ENCODE peak calls at places on chromosomes 5 and 9, in four cellular contexts. U is HEK293T, Z is WTC11, S is K562. M is an unnamed sample.

GRCh38 chr5:128213833-128214232 is 130.3 kb downstream of the SLC12A2 start:
- DNase-seq in U (no peak), Z (no peak), S (no peak), M (no peak)

GRCh38 chr9:137143459-137143858 is 4.5 kb downstream of the GRIN1 start:
- DNase-seq in U (no peak), Z (no peak), S (no peak), M (no peak)

GRCh38 chr9:79672236-79672635 is 100.5 kb downstream of the TLE4 start:
- DNase-seq in U (no peak), Z (no peak), S (no peak), M (no peak)

GRCh38 chr9:35510745-35511428 is 21.0 kb downstream of the RUSC2 start:
- DNase-seq in U (no peak), Z (no peak), S (no peak), M (peak; percentile 88)

GRCh38 chr5:167987490-167988270 is 303.8 kb upstream of the WWC1 start:
- DNase-seq in U (no peak), Z (peak; percentile 13), S (no peak), M (no peak)

GRCh38 chr5:54673523-54674225 is 156.1 kb downstream of the SNX18 start:
- DNase-seq in U (no peak), Z (no peak), S (no peak), M (no peak)

GRCh38 chr9:121564861-121565260 is 65.2 kb upstream of the GGTA1 start:
- DNase-seq in U (no peak), Z (no peak), S (no peak), M (no peak)

GRCh38 chr5:50958852-50959457 is 292.5 kb downstream of the PARP8 start:
- DNase-seq in U (peak; percentile 20), Z (no peak), S (peak; percentile 54), M (peak; percentile 53)

GRCh38 chr5:7169240-7169878 is 226.6 kb upstream of the ADCY2 start:
- DNase-seq in U (no peak), Z (no peak), S (no peak), M (no peak)

GRCh38 chr5:175022286-175022685 is 297.9 kb downstream of the MSX2 start:
- DNase-seq in U (no peak), Z (no peak), S (no peak), M (no peak)

GRCh38 chr9:10566853-10567252 is 45.9 kb downstream of the PTPRD start:
- DNase-seq in U (no peak), Z (no peak), S (no peak), M (peak; percentile 2)

GRCh38 chr5:44774279-44774880 is 34.4 kb upstream of the MRPS30 start:
- DNase-seq in U (peak; percentile 12), Z (no peak), S (peak; percentile 55), M (peak; percentile 34)

GRCh38 chr5:52751137-52751536 is 36.6 kb upstream of the ITGA1 start:
- DNase-seq in U (no peak), Z (no peak), S (no peak), M (no peak)

GRCh38 chr9:75448955-75449354 is 360.6 kb downstream of the OSTF1 start:
- DNase-seq in U (no peak), Z (no peak), S (no peak), M (no peak)

GRCh38 chr9:19527663-19528062 is 118.9 kb downstream of the ACER2 start:
- DNase-seq in U (no peak), Z (no peak), S (no peak), M (no peak)

GRCh38 chr5:56026863-56027300 is 32.1 kb upstream of the IL6ST start:
- DNase-seq in U (no peak), Z (no peak), S (no peak), M (no peak)

GRCh38 chr9:86239053-86239770 is 20.2 kb downstream of the C9orf153 start:
- DNase-seq in U (no peak), Z (no peak), S (no peak), M (no peak)

GRCh38 chr9:8235489-8235888 is 435.9 kb upstream of the DMAC1 start:
- DNase-seq in U (no peak), Z (no peak), S (no peak), M (no peak)

GRCh38 chr5:93150311-93151012 is 430.6 kb downstream of the NR2F1-AS1 start:
- DNase-seq in U (no peak), Z (no peak), S (no peak), M (no peak)

GRCh38 chr5:167967494-167968180 is 323.8 kb upstream of the WWC1 start:
- DNase-seq in U (no peak), Z (no peak), S (no peak), M (no peak)

GRCh38 chr5:33065146-33065545 is 354.0 kb downstream of the NPR3 start:
- DNase-seq in U (no peak), Z (no peak), S (no peak), M (no peak)

GRCh38 chr9:85536076-85536475 is 205.7 kb downstream of the AGTPBP1 start:
- DNase-seq in U (no peak), Z (no peak), S (no peak), M (no peak)

GRCh38 chr9:68446836-68447235 is 90.4 kb downstream of the PGM5 start:
- DNase-seq in U (no peak), Z (no peak), S (no peak), M (no peak)

GRCh38 chr9:6449645-6450044 is 36.6 kb downstream of the UHRF2 start:
- DNase-seq in U (no peak), Z (no peak), S (no peak), M (no peak)

GRCh38 chr9:94729199-94729598 is 2.7 kb downstream of the AOPEP start:
- DNase-seq in U (no peak), Z (no peak), S (no peak), M (no peak)

GRCh38 chr5:136620016-136620419 is 254.7 kb upstream of the TRPC7 start:
- DNase-seq in U (no peak), Z (no peak), S (peak; percentile 50), M (no peak)

GRCh38 chr9:73451003-73451402 is 299.3 kb downstream of the ANXA1 start:
- DNase-seq in U (no peak), Z (no peak), S (no peak), M (no peak)

GRCh38 chr9:131951905-131952304 is 127.8 kb downstream of the MED27 start:
- DNase-seq in U (no peak), Z (no peak), S (no peak), M (no peak)

GRCh38 chr5:41435276-41435675 is 75.1 kb downstream of the PLCXD3 start:
- DNase-seq in U (no peak), Z (no peak), S (no peak), M (no peak)

GRCh38 chr5:126044111-126044668 is 379.0 kb upstream of the GRAMD2B start:
- DNase-seq in U (peak; percentile 28), Z (no peak), S (no peak), M (no peak)

GRCh38 chr5:40655138-40655537 is 24.6 kb upstream of the PTGER4 start:
- DNase-seq in U (no peak), Z (no peak), S (no peak), M (no peak)

GRCh38 chr5:171291371-171291770 is 17.7 kb upstream of the TLX3 start:
- DNase-seq in U (no peak), Z (no peak), S (no peak), M (no peak)

GRCh38 chr9:83978992-83979811 is 813 bp downstream of the HNRNPK start:
- DNase-seq in U (peak; percentile 67), Z (peak; percentile 78), S (peak; percentile 87), M (peak; percentile 58)

GRCh38 chr5:153467546-153467945 is 22.9 kb upstream of the GRIA1 start:
- DNase-seq in U (no peak), Z (no peak), S (no peak), M (no peak)

GRCh38 chr9:38141751-38142150 is 72.7 kb upstream of the SHB start:
- DNase-seq in U (no peak), Z (no peak), S (no peak), M (no peak)

GRCh38 chr9:110252509-110253139 is 3.7 kb downstream of the TXN start:
- DNase-seq in U (no peak), Z (no peak), S (no peak), M (peak; percentile 46)

GRCh38 chr9:135085830-135086546 is 1.5 kb upstream of the OLFM1 start:
- DNase-seq in U (peak; percentile 85), Z (peak; percentile 92), S (peak; percentile 63), M (peak; percentile 96)

GRCh38 chr5:87252283-87252605 is 15.4 kb upstream of the RASA1 start:
- DNase-seq in U (no peak), Z (no peak), S (no peak), M (no peak)
- TF ChIP-seq ELF4 in U (no peak), Z (no peak), S (no peak), M (no peak)

GRCh38 chr5:777756-778161 is 6.8 kb downstream of the ZDHHC11B start:
- DNase-seq in U (no peak), Z (no peak), S (peak; percentile 62), M (no peak)

GRCh38 chr5:773517-774264 is 10.8 kb downstream of the ZDHHC11B start:
- DNase-seq in U (no peak), Z (no peak), S (no peak), M (no peak)

GRCh38 chr5:776862-777711 is 7.4 kb downstream of the ZDHHC11B start:
- DNase-seq in U (no peak), Z (no peak), S (peak; percentile 77), M (no peak)

GRCh38 chr5:775960-776861 is 8.3 kb downstream of the ZDHHC11B start:
- DNase-seq in U (no peak), Z (no peak), S (no peak), M (no peak)
- TF ChIP-seq ELF4 in U (no peak), Z (no peak), S (no peak), M (no peak)

GRCh38 chr5:119537704-119538103 is 85.4 kb downstream of the HSD17B4 start:
- DNase-seq in U (no peak), Z (no peak), S (no peak), M (no peak)
- TF ChIP-seq ELF4 in U (no peak), Z (no peak), S (no peak), M (no peak)

DNA sequence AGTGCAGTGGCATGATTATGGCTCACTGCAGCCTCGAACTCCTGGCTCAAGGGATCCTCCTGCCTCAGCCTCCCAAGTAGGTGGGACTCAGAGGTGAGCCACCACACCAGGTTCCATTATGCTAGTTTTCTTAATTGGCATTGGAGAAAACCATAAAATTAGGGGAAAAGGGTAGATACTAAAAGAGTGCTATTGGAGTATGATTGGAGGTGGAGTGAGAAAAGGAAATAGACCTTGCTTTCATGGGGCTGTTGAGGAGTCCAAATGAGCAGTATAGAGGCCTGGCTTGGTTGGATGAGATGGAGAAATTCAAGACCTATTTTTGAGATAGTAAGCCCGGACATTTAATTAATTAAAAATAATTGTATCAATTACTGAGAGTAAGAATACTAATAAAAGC is 888 bp upstream of the BRD3OS start:
- DNase-seq in U (no peak), Z (no peak), S (no peak), M (no peak)
- TF ChIP-seq ELF4 in U (no peak), Z (no peak), S (no peak), M (no peak)

GRCh38 chr9:107929439-107929838 is 439.9 kb upstream of the KLF4 start:
- DNase-seq in U (no peak), Z (no peak), S (no peak), M (no peak)
- TF ChIP-seq ELF4 in U (no peak), Z (no peak), S (no peak), M (no peak)

DNA sequence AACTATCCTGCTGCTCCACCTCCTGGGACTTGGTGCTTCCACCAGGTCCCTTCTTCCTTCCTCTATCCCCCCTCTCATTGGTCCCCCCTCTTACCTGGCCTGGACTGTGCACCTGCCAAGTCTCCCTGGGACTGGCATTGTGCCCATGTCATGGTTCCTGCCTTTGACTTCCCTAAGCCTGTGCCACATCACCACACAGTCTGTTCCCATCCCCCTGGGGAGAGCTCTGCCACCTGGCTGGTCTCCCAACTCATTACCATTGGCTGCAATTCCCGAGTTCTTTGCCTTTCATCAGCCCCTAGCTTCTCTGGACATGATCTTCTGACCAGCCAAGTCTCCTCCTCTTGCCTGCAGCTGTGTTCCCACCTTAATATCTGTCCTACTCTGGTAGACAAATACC is 180.3 kb downstream of the SREK1 start:
- DNase-seq in U (no peak), Z (no peak), S (no peak), M (no peak)
- TF ChIP-seq ELF4 in U (no peak), Z (no peak), S (no peak), M (no peak)